ENCODE peak calls at places on chromosomes 3 and 15, in six cellular contexts. One of them, this sample, is unnamed. For H3K4me1, the result is how much of the 10 kb centered on the place peaks cover.

GRCh38 chr3:46866720-46867549 is 3.7 kb upstream of the MYL3 start:
- DNase-seq in CD4-positive, alpha-beta memory T cell: peak
- DNase-seq in PC-3: peak
- DNase-seq in cardiac muscle cell: peak
- DNase-seq in endodermal cell: peak
- DNase-seq in tibial artery: peak
- DNase-seq in this sample: peak

GRCh38 chr3:130462089-130462488 is 54.9 kb upstream of the COL6A6 start:
- DNase-seq in CD4-positive, alpha-beta memory T cell: no peak
- DNase-seq in PC-3: no peak
- DNase-seq in cardiac muscle cell: no peak
- DNase-seq in endodermal cell: no peak
- DNase-seq in tibial artery: no peak
- DNase-seq in this sample: no peak

GRCh38 chr15:52440414-52440813 is 88.3 kb downstream of the MYO5A start:
- DNase-seq in CD4-positive, alpha-beta memory T cell: no peak
- DNase-seq in PC-3: peak
- DNase-seq in cardiac muscle cell: no peak
- DNase-seq in endodermal cell: no peak
- DNase-seq in tibial artery: no peak
- DNase-seq in this sample: no peak

GRCh38 chr3:178082508-178082907 is 453.7 kb upstream of the KCNMB2 start:
- DNase-seq in CD4-positive, alpha-beta memory T cell: no peak
- DNase-seq in PC-3: peak
- DNase-seq in cardiac muscle cell: no peak
- DNase-seq in endodermal cell: no peak
- DNase-seq in tibial artery: no peak
- DNase-seq in this sample: no peak

GRCh38 chr3:15974647-15975046 is 176.9 kb upstream of the ANKRD28 start:
- DNase-seq in CD4-positive, alpha-beta memory T cell: no peak
- DNase-seq in PC-3: no peak
- DNase-seq in cardiac muscle cell: no peak
- DNase-seq in endodermal cell: peak
- DNase-seq in tibial artery: no peak
- DNase-seq in this sample: no peak

GRCh38 chr3:36305929-36306520 is 74.3 kb upstream of the STAC start:
- DNase-seq in CD4-positive, alpha-beta memory T cell: no peak
- DNase-seq in PC-3: peak
- DNase-seq in cardiac muscle cell: no peak
- DNase-seq in endodermal cell: no peak
- DNase-seq in tibial artery: no peak
- DNase-seq in this sample: no peak

GRCh38 chr3:83843716-83844115 is 1115.1 kb upstream of the CADM2 start:
- DNase-seq in CD4-positive, alpha-beta memory T cell: no peak
- DNase-seq in PC-3: peak
- DNase-seq in cardiac muscle cell: no peak
- DNase-seq in endodermal cell: no peak
- DNase-seq in tibial artery: no peak
- DNase-seq in this sample: no peak

GRCh38 chr15:40300771-40301170 is 7.0 kb downstream of the PLCB2 start:
- DNase-seq in CD4-positive, alpha-beta memory T cell: no peak
- DNase-seq in PC-3: no peak
- DNase-seq in cardiac muscle cell: no peak
- DNase-seq in endodermal cell: no peak
- DNase-seq in tibial artery: no peak
- DNase-seq in this sample: no peak

GRCh38 chr3:56830884-56831283 is 29.1 kb upstream of the ARHGEF3 start:
- DNase-seq in CD4-positive, alpha-beta memory T cell: no peak
- DNase-seq in PC-3: no peak
- DNase-seq in cardiac muscle cell: no peak
- DNase-seq in endodermal cell: no peak
- DNase-seq in tibial artery: no peak
- DNase-seq in this sample: no peak

GRCh38 chr15:72786946-72787345 is 3.4 kb upstream of the ADPGK start:
- DNase-seq in CD4-positive, alpha-beta memory T cell: no peak
- DNase-seq in PC-3: no peak
- DNase-seq in cardiac muscle cell: no peak
- DNase-seq in endodermal cell: no peak
- DNase-seq in tibial artery: no peak
- DNase-seq in this sample: no peak

GRCh38 chr3:129575233-129575986 is 31.1 kb downstream of the PLXND1 start:
- DNase-seq in CD4-positive, alpha-beta memory T cell: no peak
- DNase-seq in PC-3: no peak
- DNase-seq in cardiac muscle cell: no peak
- DNase-seq in endodermal cell: no peak
- DNase-seq in tibial artery: no peak
- DNase-seq in this sample: no peak

GRCh38 chr3:169863458-169863899 is 6.3 kb downstream of the LRRC31 start:
- DNase-seq in CD4-positive, alpha-beta memory T cell: peak
- DNase-seq in PC-3: peak
- DNase-seq in cardiac muscle cell: peak
- DNase-seq in endodermal cell: peak
- DNase-seq in tibial artery: peak
- DNase-seq in this sample: no peak

GRCh38 chr3:195543642-195544536 is 764 bp upstream of the PPP1R2 start:
- DNase-seq in CD4-positive, alpha-beta memory T cell: no peak
- DNase-seq in PC-3: no peak
- DNase-seq in cardiac muscle cell: no peak
- DNase-seq in endodermal cell: peak
- DNase-seq in tibial artery: no peak
- DNase-seq in this sample: peak

GRCh38 chr15:89496155-89497098 is at the start of gene RHCG:
- DNase-seq in CD4-positive, alpha-beta memory T cell: no peak
- DNase-seq in PC-3: no peak
- DNase-seq in cardiac muscle cell: peak
- DNase-seq in endodermal cell: peak
- DNase-seq in tibial artery: no peak
- DNase-seq in this sample: no peak

GRCh38 chr3:57000012-57000411 is 60.5 kb upstream of the SPATA12 start:
- DNase-seq in CD4-positive, alpha-beta memory T cell: no peak
- DNase-seq in PC-3: no peak
- DNase-seq in cardiac muscle cell: no peak
- DNase-seq in endodermal cell: no peak
- DNase-seq in tibial artery: no peak
- DNase-seq in this sample: no peak

GRCh38 chr3:169666501-169667379 is 3.2 kb upstream of the MECOM start:
- DNase-seq in CD4-positive, alpha-beta memory T cell: no peak
- DNase-seq in PC-3: no peak
- DNase-seq in cardiac muscle cell: peak
- DNase-seq in endodermal cell: peak
- DNase-seq in tibial artery: no peak
- DNase-seq in this sample: peak

GRCh38 chr3:162984752-162985151 is 1488.1 kb downstream of the OTOL1 start:
- DNase-seq in CD4-positive, alpha-beta memory T cell: no peak
- DNase-seq in PC-3: no peak
- DNase-seq in cardiac muscle cell: no peak
- DNase-seq in endodermal cell: peak
- DNase-seq in tibial artery: no peak
- DNase-seq in this sample: no peak

GRCh38 chr15:64443747-64444621 is 16.4 kb upstream of the ZNF609 start:
- DNase-seq in CD4-positive, alpha-beta memory T cell: no peak
- DNase-seq in PC-3: peak
- DNase-seq in cardiac muscle cell: no peak
- DNase-seq in endodermal cell: no peak
- DNase-seq in tibial artery: no peak
- DNase-seq in this sample: no peak

DNA sequence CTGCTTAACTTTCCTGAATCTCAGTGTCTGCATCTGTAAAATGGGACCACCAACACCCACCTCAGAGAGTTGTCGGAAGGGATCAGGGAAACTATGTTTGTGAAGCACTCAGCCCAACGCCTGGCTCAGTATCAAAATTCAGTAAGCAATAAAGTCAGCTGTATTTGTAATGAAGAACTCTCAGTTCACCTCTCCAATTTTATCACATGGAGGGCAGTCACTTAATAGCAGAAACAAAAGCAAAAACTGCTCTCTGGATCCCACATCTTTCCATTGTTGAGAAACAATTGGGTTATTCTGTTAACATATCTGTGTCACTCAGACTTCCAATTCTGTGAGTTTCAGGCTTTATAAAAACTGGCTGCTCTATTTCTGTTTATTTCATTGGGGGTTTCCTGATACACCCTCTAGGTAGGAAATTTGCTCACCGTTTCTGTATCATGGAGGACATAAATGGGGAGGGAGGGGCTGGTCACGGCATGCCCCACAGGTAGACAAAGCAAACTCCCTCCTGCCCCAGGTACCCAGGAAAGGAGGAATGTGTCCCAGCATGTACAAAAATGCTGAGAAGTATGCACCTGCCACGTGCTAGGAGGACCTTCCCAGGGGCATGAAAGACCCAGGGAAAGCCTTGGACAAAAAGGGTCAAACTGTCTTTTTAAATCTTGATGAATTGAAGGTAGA is 81.4 kb upstream of the LMOD3 start:
- DNase-seq in CD4-positive, alpha-beta memory T cell: no peak
- DNase-seq in PC-3: no peak
- DNase-seq in cardiac muscle cell: no peak
- DNase-seq in endodermal cell: no peak
- DNase-seq in tibial artery: no peak
- DNase-seq in this sample: no peak
- H3K27ac ChIP-seq in CD4-positive, alpha-beta memory T cell: no peak
- H3K27ac ChIP-seq in PC-3: peak
- H3K27ac ChIP-seq in cardiac muscle cell: peak
- H3K27ac ChIP-seq in endodermal cell: no peak
- H3K27ac ChIP-seq in tibial artery: no peak
- H3K27ac ChIP-seq in this sample: no peak

GRCh38 chr3:43015572-43016512 is 36.7 kb downstream of the GASK1A start:
- DNase-seq in CD4-positive, alpha-beta memory T cell: peak
- DNase-seq in PC-3: no peak
- DNase-seq in cardiac muscle cell: no peak
- DNase-seq in endodermal cell: peak
- DNase-seq in tibial artery: no peak
- DNase-seq in this sample: no peak
- H3K4me1 ChIP-seq in CD4-positive, alpha-beta memory T cell: under half
- H3K4me1 ChIP-seq in PC-3: under half
- H3K4me1 ChIP-seq in cardiac muscle cell: under half
- H3K4me1 ChIP-seq in endodermal cell: under half
- H3K4me1 ChIP-seq in tibial artery: under half
- H3K4me1 ChIP-seq in this sample: under half

GRCh38 chr3:97971679-97972567 is at the start of gene RIOX2:
- DNase-seq in CD4-positive, alpha-beta memory T cell: peak
- DNase-seq in PC-3: peak
- DNase-seq in cardiac muscle cell: peak
- DNase-seq in endodermal cell: peak
- DNase-seq in tibial artery: peak
- DNase-seq in this sample: peak
- H3K27ac ChIP-seq in CD4-positive, alpha-beta memory T cell: peak
- H3K27ac ChIP-seq in PC-3: peak
- H3K27ac ChIP-seq in cardiac muscle cell: no peak
- H3K27ac ChIP-seq in endodermal cell: no peak
- H3K27ac ChIP-seq in tibial artery: peak
- H3K27ac ChIP-seq in this sample: peak

DNA sequence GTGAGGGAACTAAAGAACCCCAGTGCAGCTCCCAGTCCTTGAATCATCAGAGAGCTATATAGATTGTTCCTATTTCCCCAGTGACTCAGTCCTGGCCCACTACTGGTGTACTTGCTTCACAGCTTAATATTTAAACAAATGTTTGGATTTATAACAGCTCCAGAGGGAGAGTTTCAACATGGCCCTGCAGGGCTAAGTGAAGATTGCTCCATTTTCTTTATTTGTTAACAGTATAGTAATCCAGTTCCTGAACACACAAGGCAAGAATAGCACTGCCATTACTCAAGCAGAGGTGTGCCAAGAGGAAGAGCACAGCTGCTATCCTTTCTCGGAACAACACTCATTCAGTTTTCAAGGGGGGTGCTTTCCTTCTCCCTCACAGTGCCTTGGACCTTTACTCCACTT is 6.5 kb downstream of the SQOR start:
- DNase-seq in CD4-positive, alpha-beta memory T cell: no peak
- DNase-seq in PC-3: peak
- DNase-seq in cardiac muscle cell: no peak
- DNase-seq in endodermal cell: no peak
- DNase-seq in tibial artery: peak
- DNase-seq in this sample: no peak
- H3K4me1 ChIP-seq in CD4-positive, alpha-beta memory T cell: half or more
- H3K4me1 ChIP-seq in PC-3: half or more
- H3K4me1 ChIP-seq in cardiac muscle cell: under half
- H3K4me1 ChIP-seq in endodermal cell: under half
- H3K4me1 ChIP-seq in tibial artery: under half
- H3K4me1 ChIP-seq in this sample: half or more

GRCh38 chr3:155919728-155920127 is 49.3 kb downstream of the GMPS start:
- DNase-seq in CD4-positive, alpha-beta memory T cell: no peak
- DNase-seq in PC-3: no peak
- DNase-seq in cardiac muscle cell: no peak
- DNase-seq in endodermal cell: no peak
- DNase-seq in tibial artery: no peak
- DNase-seq in this sample: no peak
- H3K27ac ChIP-seq in CD4-positive, alpha-beta memory T cell: no peak
- H3K27ac ChIP-seq in PC-3: no peak
- H3K27ac ChIP-seq in cardiac muscle cell: no peak
- H3K27ac ChIP-seq in endodermal cell: no peak
- H3K27ac ChIP-seq in tibial artery: no peak
- H3K27ac ChIP-seq in this sample: no peak

GRCh38 chr15:79050977-79051376 is 39.6 kb downstream of the RASGRF1 start:
- DNase-seq in CD4-positive, alpha-beta memory T cell: no peak
- DNase-seq in PC-3: no peak
- DNase-seq in cardiac muscle cell: peak
- DNase-seq in endodermal cell: no peak
- DNase-seq in tibial artery: no peak
- DNase-seq in this sample: no peak

GRCh38 chr15:79049416-79049815 is 41.2 kb downstream of the RASGRF1 start:
- DNase-seq in CD4-positive, alpha-beta memory T cell: no peak
- DNase-seq in PC-3: no peak
- DNase-seq in cardiac muscle cell: no peak
- DNase-seq in endodermal cell: no peak
- DNase-seq in tibial artery: no peak
- DNase-seq in this sample: no peak

GRCh38 chr15:79047676-79048439 is 42.7 kb downstream of the RASGRF1 start:
- DNase-seq in CD4-positive, alpha-beta memory T cell: no peak
- DNase-seq in PC-3: no peak
- DNase-seq in cardiac muscle cell: no peak
- DNase-seq in endodermal cell: no peak
- DNase-seq in tibial artery: no peak
- DNase-seq in this sample: no peak

GRCh38 chr15:79051941-79052731 is 38.4 kb downstream of the RASGRF1 start:
- DNase-seq in CD4-positive, alpha-beta memory T cell: no peak
- DNase-seq in PC-3: no peak
- DNase-seq in cardiac muscle cell: no peak
- DNase-seq in endodermal cell: no peak
- DNase-seq in tibial artery: no peak
- DNase-seq in this sample: no peak

DNA sequence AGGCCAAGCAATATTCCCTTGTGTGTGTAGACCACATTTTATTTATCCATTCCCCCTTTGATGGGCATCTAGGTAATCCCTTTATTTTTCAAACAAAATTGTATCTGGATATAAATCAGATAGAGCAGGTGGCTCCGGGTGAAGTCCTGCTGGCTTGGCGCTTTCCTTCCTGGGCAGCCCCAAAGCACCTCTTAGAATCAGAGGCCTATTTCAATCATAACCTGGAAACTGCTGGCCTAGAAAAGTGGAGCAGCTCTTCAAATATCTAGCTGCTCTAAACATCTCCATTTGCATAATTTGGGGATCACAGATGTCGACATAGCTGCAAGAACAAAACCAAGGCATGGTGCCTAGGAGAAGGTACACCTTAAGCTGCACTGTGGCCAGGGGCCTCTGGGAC is 40.2 kb downstream of the RASGRF1 start:
- DNase-seq in CD4-positive, alpha-beta memory T cell: no peak
- DNase-seq in PC-3: no peak
- DNase-seq in cardiac muscle cell: no peak
- DNase-seq in endodermal cell: no peak
- DNase-seq in tibial artery: no peak
- DNase-seq in this sample: no peak
- H3K4me1 ChIP-seq in CD4-positive, alpha-beta memory T cell: under half
- H3K4me1 ChIP-seq in PC-3: under half
- H3K4me1 ChIP-seq in cardiac muscle cell: under half
- H3K4me1 ChIP-seq in endodermal cell: under half
- H3K4me1 ChIP-seq in tibial artery: under half
- H3K4me1 ChIP-seq in this sample: under half

GRCh38 chr3:150439657-150440056 is 31.6 kb downstream of the TSC22D2 start:
- DNase-seq in CD4-positive, alpha-beta memory T cell: no peak
- DNase-seq in PC-3: peak
- DNase-seq in cardiac muscle cell: no peak
- DNase-seq in endodermal cell: no peak
- DNase-seq in tibial artery: no peak
- DNase-seq in this sample: no peak
- H3K27ac ChIP-seq in CD4-positive, alpha-beta memory T cell: no peak
- H3K27ac ChIP-seq in PC-3: no peak
- H3K27ac ChIP-seq in cardiac muscle cell: no peak
- H3K27ac ChIP-seq in endodermal cell: no peak
- H3K27ac ChIP-seq in tibial artery: no peak
- H3K27ac ChIP-seq in this sample: no peak

This sample was measured in left lung.